ENCODE peak calls at places on chromosomes 5 and 9, in six cellular contexts. L, B, X, D, O and P are unnamed samples.

GRCh38 chr5:139690385-139691274 is 42.5 kb downstream of the CXXC5 start:
- DNase-seq in L (no peak), B (no peak), X (no peak), D (no peak), O (no peak), P (no peak)

GRCh38 chr5:176817864-176818377 is 7.6 kb downstream of the UNC5A start:
- DNase-seq in L (no peak), B (no peak), X (peak), D (no peak), O (no peak), P (no peak)

GRCh38 chr5:98904786-98905185 is 24.0 kb downstream of the CHD1 start:
- DNase-seq in L (no peak), B (no peak), X (peak), D (peak), O (no peak), P (no peak)

GRCh38 chr9:103942171-103942570 is 151.9 kb upstream of the SMC2 start:
- DNase-seq in L (no peak), B (no peak), X (no peak), D (no peak), O (no peak), P (no peak)

GRCh38 chr9:127283917-127284316 is 19.3 kb downstream of the GARNL3 start:
- DNase-seq in L (no peak), B (peak), X (peak), D (no peak), O (no peak), P (no peak)

GRCh38 chr5:74801941-74802340 is 34.9 kb downstream of the NSA2 start:
- DNase-seq in L (no peak), B (no peak), X (no peak), D (no peak), O (no peak), P (no peak)

GRCh38 chr9:133130721-133131244 is 9.7 kb upstream of the RALGDS start:
- DNase-seq in L (no peak), B (no peak), X (peak), D (no peak), O (no peak), P (no peak)

GRCh38 chr5:141945511-141946024 is 12.4 kb downstream of the PCDH12 start:
- DNase-seq in L (no peak), B (no peak), X (no peak), D (no peak), O (no peak), P (no peak)

GRCh38 chr9:134029248-134030226 is 4.3 kb downstream of the BRD3OS start:
- DNase-seq in L (no peak), B (no peak), X (no peak), D (no peak), O (no peak), P (no peak)

GRCh38 chr9:121824651-121825480 is 173.4 kb downstream of the DAB2IP start:
- DNase-seq in L (no peak), B (no peak), X (peak), D (no peak), O (no peak), P (no peak)

GRCh38 chr5:111099058-111099778 is 7.1 kb downstream of the WDR36 start:
- DNase-seq in L (no peak), B (no peak), X (no peak), D (no peak), O (no peak), P (no peak)

GRCh38 chr5:142869883-142870282 is 99.7 kb downstream of the ARHGAP26 start:
- DNase-seq in L (peak), B (no peak), X (no peak), D (no peak), O (no peak), P (no peak)

GRCh38 chr9:89256690-89257089 is 54.3 kb upstream of the CKS2 start:
- DNase-seq in L (no peak), B (no peak), X (no peak), D (no peak), O (no peak), P (no peak)

GRCh38 chr9:109542922-109543321 is 44.8 kb upstream of the PTPN3 start:
- DNase-seq in L (no peak), B (no peak), X (no peak), D (no peak), O (no peak), P (no peak)

GRCh38 chr9:79660615-79661014 is 88.8 kb downstream of the TLE4 start:
- DNase-seq in L (peak), B (no peak), X (no peak), D (no peak), O (no peak), P (no peak)

GRCh38 chr9:112061152-112061740 is 113.9 kb downstream of the SUSD1 start:
- DNase-seq in L (no peak), B (peak), X (peak), D (peak), O (peak), P (no peak)

GRCh38 chr5:99320461-99320860 is 391.7 kb upstream of the CHD1 start:
- DNase-seq in L (no peak), B (no peak), X (no peak), D (no peak), O (no peak), P (no peak)

GRCh38 chr5:59517926-59518585 is 375.5 kb downstream of the PDE4D start:
- DNase-seq in L (no peak), B (no peak), X (no peak), D (peak), O (peak), P (no peak)

GRCh38 chr5:33166971-33167370 is 273.8 kb upstream of the TARS1 start:
- DNase-seq in L (no peak), B (no peak), X (no peak), D (no peak), O (no peak), P (no peak)

GRCh38 chr9:97038909-97039781 is at the start of gene CTSV:
- DNase-seq in L (peak), B (peak), X (peak), D (peak), O (no peak), P (no peak)

GRCh38 chr9:98538203-98538602 is 170.5 kb downstream of the GABBR2 start:
- DNase-seq in L (no peak), B (no peak), X (no peak), D (no peak), O (no peak), P (no peak)

GRCh38 chr9:7560669-7561305 is 238.8 kb downstream of the DMAC1 start:
- DNase-seq in L (no peak), B (no peak), X (no peak), D (no peak), O (no peak), P (no peak)

GRCh38 chr5:129899454-129899853 is 4.8 kb upstream of the CHSY3 start:
- DNase-seq in L (no peak), B (peak), X (no peak), D (no peak), O (no peak), P (no peak)

GRCh38 chr5:180371949-180372348 is 18.8 kb upstream of the GFPT2 start:
- DNase-seq in L (no peak), B (no peak), X (no peak), D (no peak), O (no peak), P (no peak)

GRCh38 chr9:128419061-128419925 is 1.4 kb upstream of the CERCAM start:
- DNase-seq in L (peak), B (no peak), X (peak), D (no peak), O (no peak), P (no peak)

GRCh38 chr5:78287833-78288232 is 6.7 kb downstream of the AP3B1 start:
- DNase-seq in L (no peak), B (no peak), X (no peak), D (peak), O (peak), P (no peak)

GRCh38 chr5:59586811-59587340 is 306.6 kb downstream of the PDE4D start:
- DNase-seq in L (no peak), B (no peak), X (no peak), D (no peak), O (no peak), P (no peak)

GRCh38 chr5:77851229-77852067 is 75.3 kb upstream of the TBCA start:
- DNase-seq in L (peak), B (no peak), X (peak), D (no peak), O (no peak), P (no peak)

GRCh38 chr5:178419196-178419595 is 171.0 kb downstream of the COL23A1 start:
- DNase-seq in L (no peak), B (no peak), X (no peak), D (no peak), O (no peak), P (no peak)